ENCODE peak calls at places on chromosome 17, in six cellular contexts. Q, O, F, R, N and P are unnamed samples.

GRCh38 chr17:51056813-51057510 is 63.7 kb downstream of the SPAG9 start:
- DNase-seq in F (peak), Q (no peak), O (peak), N (no peak), R (peak), P (no peak)

GRCh38 chr17:62098623-62099231 is 33.6 kb upstream of the MED13 start:
- DNase-seq in Q (no peak), F (no peak), O (no peak), N (no peak), R (no peak), P (no peak)

GRCh38 chr17:9768381-9768934 is 22.9 kb downstream of the DHRS7C start:
- DNase-seq in Q (no peak), N (peak), R (peak), O (peak), F (peak), P (no peak)

GRCh38 chr17:52027081-52027480 is 131.4 kb downstream of the CA10 start:
- DNase-seq in O (no peak), N (no peak), F (no peak), Q (no peak), R (no peak), P (no peak)

GRCh38 chr17:72439893-72440502 is 319.2 kb downstream of the SOX9 start:
- DNase-seq in F (no peak), R (no peak), O (no peak), Q (no peak), N (no peak), P (no peak)

GRCh38 chr17:38877130-38877851 is 7.4 kb downstream of the LASP1 start:
- DNase-seq in Q (no peak), O (no peak), N (peak), R (no peak), F (no peak), P (no peak)

GRCh38 chr17:64599187-64599676 is 62.9 kb downstream of the SMURF2 start:
- DNase-seq in F (no peak), N (no peak), R (no peak), O (no peak), Q (no peak), P (no peak)

GRCh38 chr17:15213381-15214087 is 51.6 kb downstream of the PMP22 start:
- DNase-seq in F (peak), Q (no peak), N (no peak), R (peak), O (peak), P (no peak)

GRCh38 chr17:45222273-45222993 is 748 bp downstream of the FMNL1 start:
- DNase-seq in O (no peak), F (no peak), N (peak), Q (no peak), R (no peak), P (peak)

GRCh38 chr17:6163632-6164319 is 93.6 kb downstream of the WSCD1 start:
- DNase-seq in F (no peak), N (no peak), R (no peak), Q (no peak), O (peak), P (peak)

GRCh38 chr17:78174332-78174869 is 6.0 kb downstream of the SYNGR2 start:
- DNase-seq in N (peak), R (no peak), F (no peak), O (no peak), Q (no peak), P (no peak)

GRCh38 chr17:80511222-80512180 is 33.1 kb upstream of the RPTOR start:
- DNase-seq in N (no peak), F (no peak), Q (no peak), R (no peak), O (no peak), P (no peak)
- TF ChIP-seq CTCF in N (no peak), F (no peak), Q (no peak), R (no peak), O (peak), P (no peak)

DNA sequence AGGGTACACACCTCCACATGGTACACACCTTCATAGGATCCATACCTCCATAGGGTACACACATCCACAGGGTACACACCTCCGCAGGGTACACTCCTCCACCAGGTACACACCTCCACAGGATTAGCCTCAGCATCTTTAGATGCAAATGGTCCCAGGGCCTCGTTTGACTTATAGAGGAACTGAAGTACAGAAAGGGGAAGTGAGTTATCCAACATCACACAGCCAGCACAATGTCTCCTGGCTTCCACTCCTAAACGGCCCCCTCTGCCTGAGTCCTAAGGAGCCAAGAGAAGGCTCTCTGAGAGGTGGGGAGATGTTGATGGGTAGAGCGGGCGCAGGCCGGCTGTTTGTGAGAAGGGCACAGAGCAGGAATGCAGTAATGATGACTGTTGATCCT is 12.0 kb downstream of the FOXN1 start:
- DNase-seq in N (no peak), R (no peak), Q (no peak), F (no peak), O (no peak), P (no peak)
- H3K4me3 ChIP-seq in N (no peak), R (no peak), Q (no peak), F (no peak), O (no peak), P (no peak)

DNA sequence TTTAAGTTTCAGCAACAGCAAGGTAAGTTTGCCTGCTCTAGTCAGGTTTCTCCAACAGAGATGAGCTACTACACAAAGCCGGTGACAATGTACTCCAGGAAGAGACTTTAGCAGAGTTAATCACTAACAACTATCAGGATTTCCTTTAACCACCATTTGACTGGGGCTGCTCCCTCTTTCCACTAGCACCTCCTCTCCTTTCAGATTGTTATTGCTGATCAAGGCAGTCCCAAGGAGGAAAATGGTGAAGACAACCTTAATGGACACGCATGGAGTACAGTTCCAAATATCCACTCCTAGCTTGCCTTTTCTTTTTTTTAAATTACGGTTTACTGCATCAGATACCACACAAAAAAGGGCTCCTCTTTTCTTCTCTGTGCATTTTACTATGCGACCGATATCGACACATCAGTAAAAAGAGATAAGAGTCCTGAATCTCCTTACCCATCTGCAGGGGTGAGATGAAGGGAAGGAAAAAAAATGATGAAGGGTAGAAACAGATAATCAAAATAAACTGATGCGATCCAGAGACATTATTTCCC is 30.9 kb downstream of the FAM222B start:
- DNase-seq in N (no peak), O (peak), R (peak), F (peak), Q (no peak), P (no peak)
- TF ChIP-seq CTCF in N (no peak), O (no peak), R (no peak), F (no peak), Q (no peak), P (peak)

GRCh38 chr17:82333279-82334171 is at the start of gene SECTM1:
- DNase-seq in N (no peak), R (no peak), F (peak), Q (peak), O (peak), P (peak)

GRCh38 chr17:82334622-82335394 is 1.2 kb upstream of the SECTM1 start:
- DNase-seq in N (no peak), Q (no peak), O (peak), F (peak), R (peak), P (peak)

GRCh38 chr17:82334204-82334621 is 647 bp upstream of the SECTM1 start:
- DNase-seq in F (no peak), R (no peak), O (no peak), Q (no peak), N (no peak), P (peak)

GRCh38 chr17:82331345-82331939 is 2.1 kb downstream of the SECTM1 start:
- DNase-seq in N (no peak), F (no peak), R (no peak), O (no peak), Q (no peak), P (no peak)

GRCh38 chr17:82332669-82333278 is 792 bp downstream of the SECTM1 start:
- DNase-seq in F (peak), R (peak), Q (no peak), O (peak), N (no peak), P (peak)
- H3K4me3 ChIP-seq in F (peak), R (peak), Q (peak), O (peak), N (peak), P (peak)

GRCh38 chr17:67663445-67663844 is 54.3 kb upstream of the NOL11 start:
- DNase-seq in Q (no peak), R (no peak), O (no peak), F (no peak), N (no peak), P (no peak)
- TF ChIP-seq CTCF in Q (no peak), R (no peak), O (no peak), F (no peak), N (no peak), P (no peak)

GRCh38 chr17:80501739-80502577 is 25.6 kb upstream of the NPTX1 start:
- DNase-seq in Q (no peak), F (peak), O (peak), N (no peak), R (no peak), P (no peak)
- H3K4me3 ChIP-seq in Q (no peak), F (peak), O (no peak), N (no peak), R (no peak), P (no peak)

GRCh38 chr17:40616592-40616991 is 31.0 kb downstream of the SMARCE1 start:
- DNase-seq in Q (no peak), F (no peak), O (no peak), N (no peak), R (no peak), P (no peak)

GRCh38 chr17:40617678-40618240 is 29.9 kb downstream of the SMARCE1 start:
- DNase-seq in O (no peak), F (no peak), Q (no peak), R (no peak), N (no peak), P (no peak)

GRCh38 chr17:40614431-40615294 is 33.0 kb downstream of the SMARCE1 start:
- DNase-seq in R (no peak), O (no peak), Q (no peak), F (no peak), N (no peak), P (no peak)

GRCh38 chr17:40615295-40615988 is 32.2 kb downstream of the SMARCE1 start:
- DNase-seq in Q (no peak), F (peak), R (peak), N (no peak), O (peak), P (no peak)

GRCh38 chr17:40615989-40616476 is 31.6 kb downstream of the SMARCE1 start:
- DNase-seq in N (no peak), F (no peak), Q (no peak), O (no peak), R (no peak), P (no peak)
- TF ChIP-seq CTCF in N (no peak), F (no peak), Q (no peak), O (no peak), R (no peak), P (peak)

GRCh38 chr17:7854078-7854777 is 638 bp upstream of the TMEM88 start:
- DNase-seq in R (no peak), F (no peak), N (peak), Q (no peak), O (no peak), P (no peak)
- H3K4me3 ChIP-seq in R (no peak), F (no peak), N (peak), Q (no peak), O (no peak), P (no peak)